ENCODE peak calls at places on chromosome 21, in four cellular contexts. W is trophoblast cell, Y is mesendoderm, F is H1. X is an unnamed sample.

GRCh38 chr21:43322805-43323204 is 104.1 kb downstream of the SIK1 start:
- DNase-seq in W (peak; percentile 34), Y (no peak), F (no peak), X (no peak)

GRCh38 chr21:22679207-22679606 is 1681.0 kb downstream of the NCAM2 start:
- DNase-seq in W (no peak), Y (no peak), F (no peak), X (no peak)

GRCh38 chr21:25963186-25963585 is 207.4 kb downstream of the APP start:
- DNase-seq in W (peak; percentile 13), Y (no peak), F (no peak), X (no peak)

GRCh38 chr21:25562660-25563059 is 44.6 kb downstream of the MRPL39 start:
- DNase-seq in W (no peak), Y (no peak), F (no peak), X (no peak)

GRCh38 chr21:26115899-26116298 is 54.7 kb downstream of the APP start:
- DNase-seq in W (peak; percentile 27), Y (no peak), F (no peak), X (no peak)

GRCh38 chr21:25456672-25457071 is 150.6 kb downstream of the MRPL39 start:
- DNase-seq in W (no peak), Y (no peak), F (no peak), X (no peak)

GRCh38 chr21:8993284-8993942 is 1528.0 kb upstream of the TPTE start:
- DNase-seq in W (no peak), Y (no peak), F (no peak), X (no peak)

GRCh38 chr21:36069713-36070573 is at the start of gene CBR1:
- DNase-seq in W (peak; percentile 77), Y (peak; percentile 85), F (no peak), X (peak; percentile 86)

GRCh38 chr21:28235169-28235892 is 757.3 kb downstream of the LTN1 start:
- DNase-seq in W (no peak), Y (peak; percentile 76), F (no peak), X (peak; percentile 53)

GRCh38 chr21:25834376-25834775 is 99.6 kb downstream of the GABPA start:
- DNase-seq in W (no peak), Y (no peak), F (no peak), X (no peak)

GRCh38 chr21:26966978-26967913 is at the start of gene ADAMTS5:
- DNase-seq in W (peak; percentile 87), Y (peak; percentile 90), F (peak; percentile 69), X (peak; percentile 52)

GRCh38 chr21:46426313-46427046 is 32.2 kb upstream of the DIP2A start:
- DNase-seq in W (no peak), Y (no peak), F (no peak), X (no peak)

GRCh38 chr21:15692711-15693110 is 37.1 kb upstream of the USP25 start:
- DNase-seq in W (no peak), Y (no peak), F (no peak), X (no peak)

GRCh38 chr21:31414601-31415000 is 70.5 kb upstream of the TIAM1 start:
- DNase-seq in W (no peak), Y (no peak), F (no peak), X (no peak)

GRCh38 chr21:31176725-31177124 is 138.4 kb upstream of the KRTAP19-8 start:
- DNase-seq in W (no peak), Y (no peak), F (no peak), X (no peak)

GRCh38 chr21:35953570-35953969 is 106.8 kb downstream of the SETD4 start:
- DNase-seq in W (peak; percentile 49), Y (peak; percentile 20), F (no peak), X (no peak)

GRCh38 chr21:14361958-14362357 is 21.0 kb downstream of the HSPA13 start:
- DNase-seq in W (peak; percentile 6), Y (no peak), F (no peak), X (no peak)

GRCh38 chr21:36207577-36208320 is 51.1 kb downstream of the DOP1B start:
- DNase-seq in W (peak; percentile 96), Y (peak; percentile 32), F (no peak), X (no peak)

GRCh38 chr21:46168659-46169386 is 13.4 kb upstream of the FTCD start:
- DNase-seq in W (no peak), Y (no peak), F (no peak), X (no peak)

GRCh38 chr21:15895142-15896106 is 165.6 kb downstream of the USP25 start:
- DNase-seq in W (no peak), Y (no peak), F (no peak), X (no peak)

GRCh38 chr21:26379561-26379960 is 193.5 kb downstream of the CYYR1 start:
- DNase-seq in W (no peak), Y (no peak), F (no peak), X (no peak)

GRCh38 chr21:30216041-30216723 is at the start of gene CLDN8:
- DNase-seq in W (peak; percentile 54), Y (no peak), F (no peak), X (no peak)

GRCh38 chr21:29738730-29739129 is 201.1 kb downstream of the GRIK1 start:
- DNase-seq in W (no peak), Y (no peak), F (no peak), X (no peak)

GRCh38 chr21:35940074-35940927 is 120.0 kb downstream of the SETD4 start:
- DNase-seq in W (peak; percentile 76), Y (peak; percentile 64), F (no peak), X (peak; percentile 32)

GRCh38 chr21:26194811-26195251 is 24.3 kb upstream of the APP start:
- DNase-seq in W (no peak), Y (no peak), F (no peak), X (no peak)

GRCh38 chr21:27077501-27077900 is 110.6 kb upstream of the ADAMTS5 start:
- DNase-seq in W (no peak), Y (no peak), F (no peak), X (no peak)

GRCh38 chr21:43754948-43755781 is 20.9 kb downstream of the CSTB start:
- DNase-seq in W (no peak), Y (no peak), F (no peak), X (no peak)

GRCh38 chr21:31335957-31336738 is 7.9 kb downstream of the TIAM1 start:
- DNase-seq in W (peak; percentile 99), Y (no peak), F (no peak), X (no peak)

GRCh38 chr21:43645987-43646386 is 13.3 kb downstream of the HSF2BP start:
- DNase-seq in W (peak; percentile 16), Y (no peak), F (no peak), X (no peak)

GRCh38 chr21:26169061-26169610 is 1.4 kb downstream of the APP start:
- DNase-seq in W (peak; percentile 61), Y (peak; percentile 72), F (peak; percentile 53), X (peak; percentile 39)

GRCh38 chr21:29360799-29361765 is 62.4 kb downstream of the BACH1 start:
- DNase-seq in W (no peak), Y (peak; percentile 37), F (no peak), X (no peak)

GRCh38 chr21:29555601-29556000 is 256.9 kb downstream of the BACH1 start:
- DNase-seq in W (no peak), Y (no peak), F (no peak), X (no peak)

DNA sequence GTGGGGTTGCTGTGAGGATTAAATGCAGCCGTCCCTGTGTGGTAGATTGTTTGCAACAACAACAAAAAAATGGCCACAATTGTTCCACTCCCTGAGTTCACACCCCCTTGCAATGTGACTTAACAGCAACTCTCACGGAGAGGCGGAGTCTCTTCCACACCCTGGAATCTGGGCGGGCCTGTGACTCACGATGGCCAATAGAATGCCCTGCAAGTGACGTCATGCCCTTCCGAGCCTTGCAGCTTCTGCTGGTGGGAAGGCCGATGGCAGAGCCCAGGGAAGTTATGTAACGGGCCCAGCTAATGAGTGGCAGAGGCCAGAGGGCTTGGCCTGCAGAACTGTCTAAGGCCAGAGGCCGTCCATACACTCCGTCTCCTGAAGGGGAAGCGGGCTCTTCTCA is 87.9 kb downstream of the RIPK4 start:
- DNase-seq in W (peak; percentile 100), Y (peak; percentile 99), F (peak; percentile 87), X (peak; percentile 98)
- H2BK120ac ChIP-seq in W (peak overlapping the region; percentile 9), Y (no peak overlapping the region), F (no peak overlapping the region), X (no peak overlapping the region)

DNA sequence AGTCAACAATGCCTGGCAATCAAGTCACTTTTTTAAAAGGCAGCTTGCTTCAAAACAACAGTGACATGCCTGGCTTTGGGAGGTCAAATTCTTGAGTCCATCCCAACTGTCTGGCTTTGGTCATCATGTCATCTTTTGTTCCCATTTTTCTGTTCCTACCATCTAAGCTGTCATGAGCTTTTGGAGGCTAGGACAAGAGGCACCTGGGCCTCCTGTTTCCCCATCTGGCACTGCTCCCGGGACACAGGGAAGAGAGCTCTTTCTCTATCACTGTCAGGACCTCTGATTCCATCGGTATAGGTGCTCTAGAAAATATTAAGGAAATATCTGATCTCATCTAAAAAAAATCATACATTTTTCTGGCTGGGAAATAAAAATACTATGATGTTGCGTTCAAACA is 156.3 kb downstream of the CLIC6 start:
- DNase-seq in W (no peak), Y (no peak), F (no peak), X (no peak)
- H3K79me1 ChIP-seq in W (peaks cover 2% of the 10 kb centered on the region), Y (no peaks in the 10 kb centered on the region), F (no peaks in the 10 kb centered on the region), X (no peaks in the 10 kb centered on the region)

DNA sequence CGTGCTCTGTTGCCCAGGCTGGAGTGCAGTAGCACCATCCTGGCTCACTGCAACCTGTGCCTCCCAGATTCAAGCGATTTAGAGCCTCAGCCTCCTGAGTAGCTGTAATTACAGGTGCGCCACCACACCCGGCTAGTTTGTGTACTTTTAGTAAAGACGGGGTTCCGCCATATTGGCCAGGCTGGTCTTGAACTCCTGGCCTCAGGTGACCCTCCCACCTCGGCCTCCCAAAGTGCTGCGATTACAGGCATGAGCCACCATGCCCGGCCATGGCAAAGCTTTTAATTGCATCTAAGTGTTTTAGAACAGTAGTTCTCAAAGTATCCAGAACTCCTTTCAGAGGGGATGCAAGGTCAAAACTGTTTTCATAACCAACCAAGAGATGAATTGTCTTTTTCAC is 25.1 kb upstream of the IFNGR2 start:
- DNase-seq in W (no peak), Y (no peak), F (no peak), X (no peak)
- H3K4me1 ChIP-seq in W (peaks cover 12% of the 10 kb centered on the region), Y (no peaks in the 10 kb centered on the region), F (no peaks in the 10 kb centered on the region), X (no peaks in the 10 kb centered on the region)

GRCh38 chr21:37639756-37640155 is 273.2 kb downstream of the DYRK1A start:
- DNase-seq in W (no peak), Y (no peak), F (no peak), X (no peak)

GRCh38 chr21:37631319-37632117 is 264.9 kb downstream of the DYRK1A start:
- DNase-seq in W (no peak), Y (peak; percentile 66), F (peak; percentile 58), X (peak; percentile 63)

DNA sequence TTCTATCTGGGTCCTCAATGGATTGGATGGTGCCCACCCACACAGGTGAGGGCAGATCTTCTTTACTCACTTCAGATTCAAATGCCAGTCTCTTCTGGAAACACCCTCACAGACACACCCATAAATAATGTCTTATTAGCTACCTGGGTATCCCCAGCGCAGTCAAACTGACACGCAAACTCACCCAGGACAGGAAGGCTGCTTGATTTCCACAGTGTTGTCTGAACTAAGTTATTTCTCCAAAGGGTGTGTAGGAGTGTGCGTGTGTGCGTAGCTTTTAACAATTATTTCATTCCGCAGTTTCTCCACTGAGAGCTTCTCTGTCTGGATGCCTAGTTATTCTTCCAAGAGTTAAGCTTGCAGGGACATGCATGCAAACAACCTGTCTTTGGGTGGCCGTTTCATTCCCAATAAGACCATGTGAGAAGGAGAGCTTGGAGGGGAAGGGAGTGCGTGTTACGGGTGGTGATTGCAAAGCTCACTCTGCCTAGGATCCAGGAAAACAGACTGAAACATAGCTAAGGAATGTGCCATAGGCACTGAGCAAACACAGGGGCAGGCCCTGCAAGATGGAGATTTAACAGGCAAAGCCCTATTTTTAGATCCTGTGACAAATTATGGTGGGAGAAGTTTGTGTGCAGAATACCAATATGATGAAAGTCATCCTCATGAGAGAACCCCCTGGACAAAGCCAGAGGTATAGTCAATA is 269.7 kb downstream of the DYRK1A start:
- DNase-seq in W (peak; percentile 30), Y (no peak), F (no peak), X (no peak)
- H2BK120ac ChIP-seq in W (no peak overlapping the region), Y (no peak overlapping the region), F (peak overlapping the region; percentile 91), X (no peak overlapping the region)

GRCh38 chr21:44814498-44815023 is 3.3 kb downstream of the SUMO3 start:
- DNase-seq in W (no peak), Y (no peak), F (no peak), X (no peak)
- H3K79me1 ChIP-seq in W (peaks cover 9% of the 10 kb centered on the region), Y (peaks cover 28% of the 10 kb centered on the region), F (peaks cover 20% of the 10 kb centered on the region), X (peaks cover 2% of the 10 kb centered on the region)